ENCODE peak calls at places on chromosomes 5 and 9, in seven cellular contexts. G, X, P, B, J, Z and T are unnamed samples.

GRCh38 chr5:124583469-124584350 is 162.7 kb downstream of the ZNF608 start:
- DNase-seq in J (peak), B (peak), G (peak), X (peak), Z (peak), P (peak), T (peak)

GRCh38 chr9:125971050-125971449 is 223.9 kb downstream of the PBX3 start:
- DNase-seq in P (no peak), X (no peak), G (no peak), J (no peak), B (no peak), Z (no peak), T (no peak)

GRCh38 chr9:115850548-115851304 is 302.9 kb upstream of the PAPPA start:
- DNase-seq in J (peak), B (peak), G (no peak), Z (peak), X (no peak), P (peak), T (no peak)

GRCh38 chr9:33114746-33115145 is 38.3 kb upstream of the SMU1 start:
- DNase-seq in J (no peak), X (no peak), Z (no peak), P (peak), G (no peak), B (no peak), T (no peak)

GRCh38 chr9:81614335-81614734 is 75.0 kb downstream of the TLE1 start:
- DNase-seq in G (no peak), J (no peak), P (no peak), Z (no peak), B (no peak), X (no peak), T (no peak)

GRCh38 chr5:113692466-113693204 is 179.1 kb downstream of the YTHDC2 start:
- DNase-seq in B (no peak), Z (no peak), G (no peak), X (no peak), P (no peak), J (no peak), T (no peak)

GRCh38 chr5:149473441-149473840 is 77.8 kb downstream of the CSNK1A1 start:
- DNase-seq in B (no peak), Z (no peak), P (no peak), J (no peak), G (no peak), X (no peak), T (no peak)

GRCh38 chr9:83384214-83384613 is 154.0 kb downstream of the FRMD3 start:
- DNase-seq in X (no peak), B (no peak), G (no peak), Z (no peak), P (no peak), J (no peak), T (no peak)

GRCh38 chr9:72315510-72316287 is 49.3 kb downstream of the ZFAND5 start:
- DNase-seq in G (peak), P (peak), X (no peak), J (peak), Z (peak), B (peak), T (no peak)

GRCh38 chr5:90020575-90021535 is 388.7 kb downstream of the CETN3 start:
- DNase-seq in G (peak), X (peak), Z (peak), P (peak), B (peak), J (peak), T (peak)

GRCh38 chr5:145840458-145841132 is 5.5 kb upstream of the PRELID2 start:
- DNase-seq in G (no peak), J (no peak), B (no peak), X (no peak), P (no peak), Z (no peak), T (no peak)

GRCh38 chr5:28850320-28850921 is 1812.0 kb upstream of the CDH9 start:
- DNase-seq in G (no peak), X (no peak), J (no peak), Z (no peak), P (no peak), B (peak), T (peak)

GRCh38 chr9:26310294-26310693 is 582.3 kb downstream of the CAAP1 start:
- DNase-seq in G (no peak), Z (peak), P (peak), X (no peak), J (peak), B (peak), T (no peak)

GRCh38 chr5:5953641-5954040 is 424.7 kb downstream of the MED10 start:
- DNase-seq in B (no peak), Z (no peak), X (no peak), J (no peak), P (no peak), G (peak), T (peak)

GRCh38 chr5:158943057-158943456 is 156.7 kb downstream of the EBF1 start:
- DNase-seq in B (peak), J (peak), P (peak), G (peak), X (no peak), Z (peak), T (peak)

GRCh38 chr5:74816875-74817274 is 49.3 kb downstream of the FAM169A start:
- DNase-seq in P (no peak), J (no peak), B (no peak), Z (no peak), X (no peak), G (no peak), T (no peak)

GRCh38 chr9:15239816-15240215 is 67.2 kb downstream of the TTC39B start:
- DNase-seq in Z (no peak), J (no peak), P (peak), B (no peak), X (no peak), G (no peak), T (peak)

GRCh38 chr9:16062542-16063240 is 509.8 kb downstream of the CCDC171 start:
- DNase-seq in Z (peak), P (peak), G (no peak), J (peak), B (peak), X (no peak), T (peak)

GRCh38 chr9:2354856-2355255 is 266.7 kb upstream of the VLDLR start:
- DNase-seq in P (no peak), B (no peak), J (no peak), G (no peak), X (no peak), Z (no peak), T (no peak)
- H2AFZ ChIP-seq in P (no peak), B (no peak), J (no peak), G (no peak), X (peak), Z (no peak), T (no peak)

DNA sequence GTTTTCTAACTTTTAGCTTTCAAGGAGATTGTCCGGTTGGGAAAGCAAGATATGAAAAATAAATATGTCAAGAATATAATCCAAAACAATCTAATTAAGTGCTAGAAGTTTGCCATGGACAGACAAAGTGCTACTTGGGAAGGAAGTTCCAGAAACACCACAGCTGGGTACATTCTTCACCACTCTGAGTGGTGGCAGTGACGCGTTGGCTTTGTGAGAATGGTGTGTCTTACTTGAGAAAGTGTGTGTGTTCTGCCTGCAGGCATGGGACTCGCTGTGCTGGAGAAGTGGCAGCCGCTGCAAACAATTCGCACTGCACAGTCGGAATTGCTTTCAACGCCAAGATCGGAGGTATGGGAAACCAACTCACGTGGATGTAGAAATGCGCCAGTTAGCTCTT is 177.2 kb downstream of the PCSK5 start:
- DNase-seq in B (no peak), X (no peak), G (no peak), P (no peak), Z (no peak), J (peak), T (no peak)
- H3K4me2 ChIP-seq in B (no peak), X (no peak), G (no peak), P (no peak), Z (no peak), J (no peak), T (no peak)

GRCh38 chr9:137148242-137148641 is 9.3 kb downstream of the GRIN1 start:
- DNase-seq in P (no peak), G (no peak), J (no peak), B (no peak), Z (no peak), X (no peak), T (no peak)
- H2AFZ ChIP-seq in P (no peak), G (no peak), J (no peak), B (no peak), Z (no peak), X (no peak), T (no peak)

DNA sequence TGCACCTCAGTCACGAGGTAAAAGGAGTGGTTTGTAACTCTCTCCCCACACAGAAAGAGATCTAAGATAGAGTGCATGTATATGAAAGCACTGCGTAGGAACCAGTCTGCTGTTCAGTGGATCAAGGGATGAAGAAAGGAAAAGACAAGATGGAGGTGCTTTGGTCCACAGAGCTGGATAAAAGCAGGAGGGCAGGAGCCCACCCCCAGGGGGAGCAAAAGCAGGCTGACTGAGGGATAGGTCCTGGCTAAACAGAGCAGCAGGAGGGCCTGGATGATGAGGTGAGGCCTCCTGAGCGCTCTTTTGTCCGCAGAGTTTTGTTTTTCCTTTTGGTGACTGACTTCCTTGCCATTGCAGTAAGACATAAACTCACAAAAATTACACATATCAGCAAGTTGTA is 293.5 kb upstream of the C9orf72 start:
- DNase-seq in X (no peak), P (no peak), Z (no peak), J (no peak), G (no peak), B (no peak), T (no peak)
- H3K4me2 ChIP-seq in X (no peak), P (no peak), Z (no peak), J (no peak), G (no peak), B (no peak), T (no peak)

GRCh38 chr9:76676857-76677256 is 87.4 kb upstream of the PCA3 start:
- DNase-seq in B (no peak), P (no peak), X (no peak), J (no peak), G (no peak), Z (no peak), T (no peak)
- H2AFZ ChIP-seq in B (no peak), P (no peak), X (no peak), J (no peak), G (no peak), Z (no peak), T (no peak)

DNA sequence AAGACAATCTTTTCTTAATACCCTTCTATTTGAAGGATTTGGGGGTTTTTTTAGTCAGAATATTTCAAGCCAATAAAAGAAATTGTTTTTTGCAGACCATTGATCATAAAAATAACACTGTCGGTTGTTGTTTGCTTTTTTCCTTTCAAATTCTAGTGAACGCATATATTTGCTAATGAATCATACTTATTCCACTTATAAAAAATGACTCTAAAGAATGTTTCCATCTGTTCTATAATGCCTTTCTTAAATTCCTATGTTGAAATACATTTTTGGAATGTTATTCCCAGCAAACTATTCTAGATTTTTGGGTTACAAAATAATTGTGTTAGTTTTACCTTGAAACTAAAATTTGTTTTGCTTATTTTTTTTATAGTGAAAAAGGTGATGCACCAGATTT is 32.2 kb downstream of the CWC27 start:
- DNase-seq in J (no peak), P (no peak), B (no peak), Z (no peak), G (no peak), X (no peak), T (no peak)
- H3K4me2 ChIP-seq in J (no peak), P (no peak), B (no peak), Z (no peak), G (no peak), X (no peak), T (no peak)

GRCh38 chr5:96232602-96233001 is 200.4 kb downstream of the PCSK1 start:
- DNase-seq in B (no peak), Z (no peak), G (no peak), P (no peak), X (no peak), J (no peak), T (no peak)

GRCh38 chr5:96236831-96237230 is 196.2 kb downstream of the PCSK1 start:
- DNase-seq in J (no peak), P (no peak), B (no peak), G (no peak), Z (no peak), X (no peak), T (peak)

GRCh38 chr5:96235008-96235910 is 197.8 kb downstream of the PCSK1 start:
- DNase-seq in G (no peak), X (no peak), B (no peak), J (peak), Z (peak), P (no peak), T (no peak)

GRCh38 chr5:96236051-96236450 is 197.0 kb downstream of the PCSK1 start:
- DNase-seq in J (no peak), Z (no peak), X (no peak), G (no peak), B (no peak), P (peak), T (peak)
- H2AFZ ChIP-seq in J (no peak), Z (no peak), X (no peak), G (no peak), B (no peak), P (peak), T (peak)

DNA sequence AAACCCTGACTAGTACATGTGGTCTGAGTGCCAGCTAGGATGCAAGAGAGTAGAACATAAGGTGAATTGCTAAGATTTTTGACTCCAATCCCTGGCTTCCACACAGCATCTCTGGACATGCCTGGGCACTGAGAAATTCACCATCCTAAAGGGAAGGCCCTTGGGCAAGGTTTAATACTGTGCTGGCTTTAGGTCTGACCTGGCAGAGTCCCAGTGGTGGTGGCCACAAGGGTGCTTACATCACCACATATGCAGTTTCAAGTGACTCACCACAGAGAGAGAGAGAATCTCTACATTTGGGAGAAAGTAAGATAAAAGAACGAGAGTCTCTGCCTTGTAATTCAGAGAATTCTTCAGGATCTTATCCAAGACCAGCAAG is 661.6 kb upstream of the C9orf72 start:
- DNase-seq in B (peak), J (peak), X (no peak), G (peak), P (peak), Z (peak), T (no peak)
- H3K4me2 ChIP-seq in B (peak), J (no peak), X (no peak), G (no peak), P (no peak), Z (peak), T (no peak)

GRCh38 chr5:45750574-45750973 is 54.4 kb upstream of the HCN1 start:
- DNase-seq in J (no peak), Z (no peak), P (no peak), G (no peak), B (no peak), X (no peak), T (no peak)
- H2AFZ ChIP-seq in J (no peak), Z (no peak), P (no peak), G (no peak), B (no peak), X (no peak), T (no peak)